ENCODE peak calls at places on chromosomes 5 and 9, in four cellular contexts. One of them, this sample, is unnamed. For H3K4me1, the result is how much of the 10 kb centered on the place peaks cover.

GRCh38 chr9:132547976-132548730 is 34.3 kb upstream of the BARHL1 start:
- DNase-seq in kidney: peak
- DNase-seq in A549: no peak
- DNase-seq in CD4-positive, alpha-beta memory T cell: no peak
- DNase-seq in this sample: no peak

GRCh38 chr5:149807614-149808013 is 77.5 kb downstream of the PPARGC1B start:
- DNase-seq in kidney: no peak
- DNase-seq in A549: no peak
- DNase-seq in CD4-positive, alpha-beta memory T cell: no peak
- DNase-seq in this sample: no peak

GRCh38 chr9:71725590-71726338 is 42.5 kb downstream of the CEMIP2 start:
- DNase-seq in CD4-positive, alpha-beta memory T cell: no peak
- DNase-seq in kidney: no peak
- DNase-seq in A549: peak
- DNase-seq in this sample: no peak

GRCh38 chr9:28120241-28121025 is 547.2 kb upstream of the C9orf72 start:
- DNase-seq in CD4-positive, alpha-beta memory T cell: no peak
- DNase-seq in kidney: no peak
- DNase-seq in A549: no peak
- DNase-seq in this sample: no peak

GRCh38 chr5:19886123-19886921 is 101.7 kb downstream of the CDH18 start:
- DNase-seq in A549: no peak
- DNase-seq in CD4-positive, alpha-beta memory T cell: no peak
- DNase-seq in kidney: no peak
- DNase-seq in this sample: no peak

GRCh38 chr5:91556-92263 is at the start of gene PLEKHG4B:
- DNase-seq in kidney: peak
- DNase-seq in A549: peak
- DNase-seq in CD4-positive, alpha-beta memory T cell: no peak
- DNase-seq in this sample: no peak

GRCh38 chr5:109191153-109191558 is 218.6 kb downstream of the PJA2 start:
- DNase-seq in CD4-positive, alpha-beta memory T cell: no peak
- DNase-seq in kidney: no peak
- DNase-seq in A549: no peak
- DNase-seq in this sample: no peak

GRCh38 chr5:125058185-125058826 is 311.9 kb upstream of the ZNF608 start:
- DNase-seq in CD4-positive, alpha-beta memory T cell: no peak
- DNase-seq in kidney: no peak
- DNase-seq in A549: no peak
- DNase-seq in this sample: no peak

GRCh38 chr9:107794259-107794658 is 304.7 kb upstream of the KLF4 start:
- DNase-seq in A549: no peak
- DNase-seq in kidney: no peak
- DNase-seq in CD4-positive, alpha-beta memory T cell: no peak
- DNase-seq in this sample: no peak

GRCh38 chr9:30628915-30629564 is 1755.4 kb upstream of the ACO1 start:
- DNase-seq in kidney: no peak
- DNase-seq in A549: no peak
- DNase-seq in CD4-positive, alpha-beta memory T cell: no peak
- DNase-seq in this sample: no peak

GRCh38 chr9:94933429-94933828 is 206.9 kb downstream of the AOPEP start:
- DNase-seq in A549: no peak
- DNase-seq in kidney: no peak
- DNase-seq in CD4-positive, alpha-beta memory T cell: no peak
- DNase-seq in this sample: no peak

GRCh38 chr9:104604801-104605200 is 626 bp downstream of the OR13C2 start:
- DNase-seq in A549: no peak
- DNase-seq in kidney: no peak
- DNase-seq in CD4-positive, alpha-beta memory T cell: no peak
- DNase-seq in this sample: no peak

GRCh38 chr5:68288756-68289134 is 73.2 kb downstream of the PIK3R1 start:
- DNase-seq in A549: no peak
- DNase-seq in CD4-positive, alpha-beta memory T cell: no peak
- DNase-seq in kidney: peak
- DNase-seq in this sample: no peak

GRCh38 chr5:90434116-90434714 is 24.7 kb upstream of the CETN3 start:
- DNase-seq in kidney: no peak
- DNase-seq in CD4-positive, alpha-beta memory T cell: no peak
- DNase-seq in A549: no peak
- DNase-seq in this sample: no peak

GRCh38 chr5:119360905-119361605 is 5.2 kb downstream of the TNFAIP8 start:
- DNase-seq in kidney: no peak
- DNase-seq in CD4-positive, alpha-beta memory T cell: no peak
- DNase-seq in A549: no peak
- DNase-seq in this sample: no peak

GRCh38 chr5:174572591-174572990 is 151.8 kb upstream of the MSX2 start:
- DNase-seq in A549: no peak
- DNase-seq in kidney: no peak
- DNase-seq in CD4-positive, alpha-beta memory T cell: no peak
- DNase-seq in this sample: no peak

GRCh38 chr9:96122756-96123155 is 179.2 kb downstream of the HSD17B3 start:
- DNase-seq in A549: no peak
- DNase-seq in CD4-positive, alpha-beta memory T cell: no peak
- DNase-seq in kidney: no peak
- DNase-seq in this sample: no peak

GRCh38 chr5:10244357-10244944 is 5.2 kb downstream of the ATPSCKMT start:
- DNase-seq in A549: no peak
- DNase-seq in CD4-positive, alpha-beta memory T cell: no peak
- DNase-seq in kidney: no peak
- DNase-seq in this sample: no peak

GRCh38 chr9:109064963-109065701 is 51.8 kb upstream of the CTNNAL1 start:
- DNase-seq in A549: peak
- DNase-seq in kidney: no peak
- DNase-seq in CD4-positive, alpha-beta memory T cell: no peak
- DNase-seq in this sample: no peak

GRCh38 chr9:129626079-129626943 is at the start of gene NTMT1:
- DNase-seq in CD4-positive, alpha-beta memory T cell: peak
- DNase-seq in A549: peak
- DNase-seq in kidney: peak
- DNase-seq in this sample: peak

GRCh38 chr5:44085083-44085482 is 304.1 kb downstream of the FGF10 start:
- DNase-seq in A549: no peak
- DNase-seq in CD4-positive, alpha-beta memory T cell: no peak
- DNase-seq in kidney: no peak
- DNase-seq in this sample: no peak

GRCh38 chr5:31215236-31215635 is 21.8 kb downstream of the CDH6 start:
- DNase-seq in kidney: no peak
- DNase-seq in A549: no peak
- DNase-seq in CD4-positive, alpha-beta memory T cell: no peak
- DNase-seq in this sample: no peak

GRCh38 chr5:83360573-83360972 is 111.0 kb upstream of the VCAN start:
- DNase-seq in kidney: no peak
- DNase-seq in A549: no peak
- DNase-seq in CD4-positive, alpha-beta memory T cell: no peak
- DNase-seq in this sample: no peak

DNA sequence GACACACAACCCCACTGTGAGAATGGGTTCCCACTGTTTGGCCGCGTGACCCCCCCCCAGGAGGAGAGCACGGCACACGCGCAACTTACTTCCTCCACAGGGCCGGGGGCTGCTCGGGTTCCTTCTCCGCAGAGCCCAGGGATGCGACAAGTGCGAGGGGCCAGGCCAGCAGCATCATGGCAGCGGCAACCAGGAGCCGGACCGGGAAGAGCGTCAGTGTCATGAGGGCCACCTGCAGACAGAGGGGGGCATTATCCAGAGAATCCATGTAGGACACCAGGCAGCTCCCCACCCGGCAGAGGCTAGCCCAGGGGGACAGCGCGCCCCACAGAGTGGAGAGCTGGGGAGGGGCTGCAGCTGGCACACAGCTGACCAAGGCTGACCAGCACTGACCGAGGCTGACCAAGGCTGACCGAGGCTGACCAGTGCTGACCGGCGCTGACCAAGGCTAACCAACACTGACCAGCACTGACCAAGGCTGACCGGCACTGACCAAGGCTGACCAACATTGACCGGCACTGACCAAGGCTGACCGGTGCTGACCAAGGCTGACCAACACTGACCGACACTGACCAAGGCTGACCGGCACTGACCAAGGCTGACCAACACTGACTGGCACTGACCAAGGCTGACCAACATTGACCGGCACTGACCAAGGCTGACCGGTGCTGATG is 22.3 kb downstream of the LPCAT1 start:
- DNase-seq in kidney: no peak
- DNase-seq in A549: no peak
- DNase-seq in CD4-positive, alpha-beta memory T cell: peak
- DNase-seq in this sample: no peak
- H3K4me1 ChIP-seq in kidney: under half
- H3K4me1 ChIP-seq in A549: under half
- H3K4me1 ChIP-seq in CD4-positive, alpha-beta memory T cell: under half
- H3K4me1 ChIP-seq in this sample: under half

GRCh38 chr9:90504486-90504885 is 138.1 kb downstream of the DIRAS2 start:
- DNase-seq in A549: no peak
- DNase-seq in CD4-positive, alpha-beta memory T cell: no peak
- DNase-seq in kidney: no peak
- DNase-seq in this sample: no peak

GRCh38 chr9:90499741-90500140 is 142.9 kb downstream of the DIRAS2 start:
- DNase-seq in A549: no peak
- DNase-seq in kidney: no peak
- DNase-seq in CD4-positive, alpha-beta memory T cell: no peak
- DNase-seq in this sample: no peak

GRCh38 chr9:90505695-90506094 is 136.9 kb downstream of the DIRAS2 start:
- DNase-seq in CD4-positive, alpha-beta memory T cell: no peak
- DNase-seq in A549: no peak
- DNase-seq in kidney: no peak
- DNase-seq in this sample: no peak

DNA sequence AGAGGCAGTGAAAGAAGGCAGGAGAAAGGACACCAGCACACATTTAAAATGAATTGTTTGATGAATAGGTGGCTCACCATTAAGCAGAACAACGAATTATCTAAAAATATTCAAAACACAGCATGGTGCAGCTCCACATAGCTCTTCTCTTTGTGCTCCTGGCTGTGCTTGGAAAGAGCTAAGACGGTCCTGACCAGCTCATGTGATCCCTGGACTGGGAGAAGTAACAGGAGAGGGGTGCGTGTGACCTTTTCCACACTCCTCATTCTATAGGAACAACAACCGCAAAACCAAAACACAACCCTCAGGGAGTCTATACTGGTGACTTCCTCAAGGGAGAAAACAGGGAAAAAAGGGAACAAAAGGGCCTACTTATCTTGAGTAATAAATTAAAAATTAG is 140.5 kb downstream of the DIRAS2 start:
- DNase-seq in A549: no peak
- DNase-seq in CD4-positive, alpha-beta memory T cell: no peak
- DNase-seq in kidney: no peak
- DNase-seq in this sample: no peak
- H3K4me1 ChIP-seq in A549: under half
- H3K4me1 ChIP-seq in CD4-positive, alpha-beta memory T cell: under half
- H3K4me1 ChIP-seq in kidney: under half
- H3K4me1 ChIP-seq in this sample: under half

GRCh38 chr5:151574597-151574996 is 16.5 kb downstream of the FAT2 start:
- DNase-seq in kidney: no peak
- DNase-seq in A549: no peak
- DNase-seq in CD4-positive, alpha-beta memory T cell: no peak
- DNase-seq in this sample: no peak
- H3K4me1 ChIP-seq in kidney: under half
- H3K4me1 ChIP-seq in A549: under half
- H3K4me1 ChIP-seq in CD4-positive, alpha-beta memory T cell: under half
- H3K4me1 ChIP-seq in this sample: under half

GRCh38 chr5:81632679-81633078 is 118.2 kb downstream of the SSBP2 start:
- DNase-seq in A549: no peak
- DNase-seq in kidney: no peak
- DNase-seq in CD4-positive, alpha-beta memory T cell: no peak
- DNase-seq in this sample: no peak
- H3K4me1 ChIP-seq in A549: under half
- H3K4me1 ChIP-seq in kidney: under half
- H3K4me1 ChIP-seq in CD4-positive, alpha-beta memory T cell: under half
- H3K4me1 ChIP-seq in this sample: under half

DNA sequence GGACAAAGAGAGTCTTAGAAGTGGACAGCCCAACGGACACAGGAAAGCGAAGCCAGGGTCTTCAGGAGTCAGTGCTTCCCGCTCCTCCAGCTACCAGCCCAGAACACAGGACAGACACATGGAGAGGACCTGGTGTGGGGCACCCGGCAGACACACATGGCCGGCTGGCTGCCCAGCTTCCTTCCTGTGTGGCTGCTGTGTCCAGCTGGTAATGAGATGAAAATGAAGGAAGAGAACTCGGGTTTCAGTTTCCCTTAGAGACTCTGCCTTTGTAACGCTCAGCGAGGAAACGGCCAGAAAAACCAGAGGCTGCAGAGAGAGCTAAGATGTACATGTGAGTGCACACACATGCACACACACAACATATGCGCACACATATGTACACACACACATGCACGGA is 87.5 kb downstream of the SECISBP2 start:
- DNase-seq in CD4-positive, alpha-beta memory T cell: no peak
- DNase-seq in A549: no peak
- DNase-seq in kidney: no peak
- DNase-seq in this sample: no peak
- H3K4me1 ChIP-seq in CD4-positive, alpha-beta memory T cell: half or more
- H3K4me1 ChIP-seq in A549: under half
- H3K4me1 ChIP-seq in kidney: under half
- H3K4me1 ChIP-seq in this sample: under half

GRCh38 chr5:169735913-169736312 is 98.8 kb downstream of the DOCK2 start:
- DNase-seq in kidney: no peak
- DNase-seq in CD4-positive, alpha-beta memory T cell: no peak
- DNase-seq in A549: no peak
- DNase-seq in this sample: peak

GRCh38 chr5:169740435-169740834 is 103.4 kb downstream of the DOCK2 start:
- DNase-seq in kidney: no peak
- DNase-seq in A549: no peak
- DNase-seq in CD4-positive, alpha-beta memory T cell: no peak
- DNase-seq in this sample: no peak

GRCh38 chr5:169731221-169731620 is 94.1 kb downstream of the DOCK2 start:
- DNase-seq in A549: no peak
- DNase-seq in kidney: no peak
- DNase-seq in CD4-positive, alpha-beta memory T cell: no peak
- DNase-seq in this sample: no peak

GRCh38 chr5:169736653-169737052 is 99.6 kb downstream of the DOCK2 start:
- DNase-seq in A549: no peak
- DNase-seq in kidney: no peak
- DNase-seq in CD4-positive, alpha-beta memory T cell: no peak
- DNase-seq in this sample: no peak
- H3K4me1 ChIP-seq in A549: under half
- H3K4me1 ChIP-seq in kidney: under half
- H3K4me1 ChIP-seq in CD4-positive, alpha-beta memory T cell: under half
- H3K4me1 ChIP-seq in this sample: under half

This sample was measured in esophagus muscularis mucosa.